ENCODE peak calls at places on chromosomes 13 and 19, in eight cellular contexts. O, J, M, G, N, I, D and Z are unnamed samples.

GRCh38 chr13:103952183-103952582 is 886.0 kb upstream of the SLC10A2 start:
- DNase-seq in O (peak), J (no peak), M (no peak), G (no peak), N (no peak), I (no peak), D (no peak), Z (peak)

GRCh38 chr13:30504081-30504480 is 38.3 kb upstream of the HMGB1 start:
- DNase-seq in O (no peak), J (no peak), M (no peak), G (no peak), N (no peak), I (no peak), D (no peak), Z (no peak)

GRCh38 chr19:14410775-14411134 is 8.4 kb downstream of the DDX39A start:
- DNase-seq in O (no peak), J (no peak), M (no peak), G (no peak), N (no peak), I (no peak), D (no peak), Z (no peak)

GRCh38 chr13:30796833-30797601 is 61.7 kb downstream of the ALOX5AP start:
- DNase-seq in O (no peak), J (peak), M (no peak), G (no peak), N (no peak), I (no peak), D (no peak), Z (peak)

GRCh38 chr19:47723573-47723923 is 10.3 kb downstream of the EHD2 start:
- DNase-seq in O (peak), J (no peak), M (no peak), G (no peak), N (no peak), I (no peak), D (no peak), Z (peak)

GRCh38 chr13:23567792-23568480 is 2.3 kb upstream of the TNFRSF19 start:
- DNase-seq in O (peak), J (no peak), M (no peak), G (peak), N (no peak), I (peak), D (no peak), Z (peak)

GRCh38 chr13:76965759-76966421 is 17.6 kb downstream of the ACOD1 start:
- DNase-seq in O (peak), J (no peak), M (peak), G (no peak), N (no peak), I (peak), D (no peak), Z (peak)

GRCh38 chr13:78630509-78630908 is 27.2 kb upstream of the POU4F1 start:
- DNase-seq in O (no peak), J (no peak), M (no peak), G (no peak), N (no peak), I (no peak), D (no peak), Z (no peak)